ENCODE peak calls at places on chromosomes 11 and 22, in seven cellular contexts. Z, K, P, H, A, U and E are unnamed samples.

GRCh38 chr11:87076874-87077429 is 39.2 kb downstream of the TMEM135 start:
- DNase-seq in Z (no peak), K (no peak), P (no peak), H (no peak), A (no peak), U (no peak), E (no peak)

GRCh38 chr22:28181332-28181731 is 262.3 kb upstream of the PITPNB start:
- DNase-seq in Z (no peak), K (no peak), P (no peak), H (peak; percentile 16), A (peak; percentile 10), U (no peak), E (no peak)

GRCh38 chr11:68936358-68936636 is 32.6 kb downstream of the IGHMBP2 start:
- DNase-seq in Z (no peak), K (no peak), P (no peak), H (no peak), A (no peak), U (no peak), E (no peak)

GRCh38 chr11:19218801-19219460 is 17.1 kb upstream of the CSRP3 start:
- DNase-seq in Z (no peak), K (no peak), P (no peak), H (peak; percentile 16), A (no peak), U (no peak), E (no peak)

GRCh38 chr11:112453601-112454577 is 193.2 kb upstream of the PLET1 start:
- DNase-seq in Z (peak; percentile 6), K (peak; percentile 56), P (no peak), H (peak; percentile 50), A (peak; percentile 77), U (no peak), E (peak; percentile 11)

GRCh38 chr11:116035972-116036371 is 531.8 kb upstream of the CADM1 start:
- DNase-seq in Z (no peak), K (no peak), P (no peak), H (no peak), A (no peak), U (no peak), E (no peak)

GRCh38 chr11:73152861-73153483 is 10.9 kb upstream of the FCHSD2 start:
- DNase-seq in Z (peak; percentile 21), K (no peak), P (peak; percentile 33), H (no peak), A (no peak), U (no peak), E (peak; percentile 52)

GRCh38 chr11:30046211-30046945 is 29.5 kb upstream of the KCNA4 start:
- DNase-seq in Z (no peak), K (no peak), P (no peak), H (no peak), A (peak; percentile 25), U (no peak), E (no peak)

GRCh38 chr11:66365166-66365565 is 6.4 kb downstream of the SLC29A2 start:
- DNase-seq in Z (no peak), K (no peak), P (no peak), H (no peak), A (no peak), U (no peak), E (no peak)

GRCh38 chr11:16857186-16857585 is 118.7 kb downstream of the C11orf58 start:
- DNase-seq in Z (no peak), K (no peak), P (no peak), H (no peak), A (no peak), U (no peak), E (no peak)

GRCh38 chr22:19622061-19622441 is 92.3 kb upstream of the SEPTIN5 start:
- DNase-seq in Z (no peak), K (no peak), P (no peak), H (no peak), A (no peak), U (no peak), E (no peak)

GRCh38 chr11:71109186-71109585 is 143.2 kb downstream of the SHANK2 start:
- DNase-seq in Z (no peak), K (no peak), P (no peak), H (no peak), A (no peak), U (no peak), E (no peak)

GRCh38 chr11:94132152-94132558 is 3.5 kb downstream of the PANX1 start:
- DNase-seq in Z (no peak), K (peak; percentile 95), P (no peak), H (peak; percentile 54), A (no peak), U (no peak), E (no peak)

GRCh38 chr11:20647976-20648565 is 21.3 kb upstream of the NELL1 start:
- DNase-seq in Z (peak; percentile 11), K (peak; percentile 50), P (peak; percentile 12), H (peak; percentile 70), A (peak; percentile 89), U (peak; percentile 55), E (no peak)

GRCh38 chr22:17919276-17920144 is 104.9 kb downstream of the MICAL3 start:
- DNase-seq in Z (no peak), K (no peak), P (no peak), H (no peak), A (no peak), U (no peak), E (no peak)

GRCh38 chr11:29676993-29677392 is 339.8 kb downstream of the KCNA4 start:
- DNase-seq in Z (no peak), K (no peak), P (no peak), H (no peak), A (no peak), U (no peak), E (no peak)

GRCh38 chr11:95404370-95404769 is 173.4 kb upstream of the SESN3 start:
- DNase-seq in Z (no peak), K (no peak), P (no peak), H (no peak), A (no peak), U (no peak), E (no peak)

GRCh38 chr11:126834573-126834972 is 166.0 kb downstream of the KIRREL3 start:
- DNase-seq in Z (no peak), K (no peak), P (no peak), H (no peak), A (peak; percentile 45), U (no peak), E (no peak)

GRCh38 chr11:94769897-94770296 is 1.7 kb downstream of the AMOTL1 start:
- DNase-seq in Z (no peak), K (no peak), P (no peak), H (no peak), A (no peak), U (no peak), E (no peak)

GRCh38 chr22:50143096-50143495 is 27.4 kb upstream of the PANX2 start:
- DNase-seq in Z (no peak), K (no peak), P (no peak), H (no peak), A (no peak), U (no peak), E (no peak)

GRCh38 chr11:95563859-95564258 is 225.7 kb downstream of the FAM76B start:
- DNase-seq in Z (no peak), K (no peak), P (no peak), H (no peak), A (no peak), U (no peak), E (no peak)

GRCh38 chr11:120331301-120331966 is 4.8 kb upstream of the ARHGEF12 start:
- DNase-seq in Z (no peak), K (peak; percentile 95), P (no peak), H (peak; percentile 79), A (no peak), U (no peak), E (no peak)

GRCh38 chr22:35733742-35734516 is 16.3 kb downstream of the APOL5 start:
- DNase-seq in Z (no peak), K (no peak), P (no peak), H (no peak), A (no peak), U (peak; percentile 39), E (no peak)

GRCh38 chr22:40567106-40567505 is 69.4 kb downstream of the MRTFA start:
- DNase-seq in Z (no peak), K (peak; percentile 42), P (no peak), H (no peak), A (no peak), U (no peak), E (no peak)

GRCh38 chr22:41485033-41485432 is 16.1 kb downstream of the ACO2 start:
- DNase-seq in Z (no peak), K (no peak), P (no peak), H (no peak), A (no peak), U (no peak), E (no peak)

GRCh38 chr11:94768602-94769511 is 701 bp downstream of the AMOTL1 start:
- DNase-seq in Z (no peak), K (peak; percentile 51), P (no peak), H (peak; percentile 57), A (no peak), U (no peak), E (no peak)

GRCh38 chr22:23762866-23763578 is at the start of gene C22orf15:
- DNase-seq in Z (no peak), K (peak; percentile 68), P (no peak), H (peak; percentile 52), A (no peak), U (no peak), E (no peak)

GRCh38 chr22:35966314-35967045 is 62.1 kb downstream of the RBFOX2 start:
- DNase-seq in Z (no peak), K (peak; percentile 48), P (no peak), H (no peak), A (no peak), U (no peak), E (no peak)

GRCh38 chr11:85171648-85172257 is 455.4 kb downstream of the DLG2 start:
- DNase-seq in Z (no peak), K (no peak), P (no peak), H (no peak), A (no peak), U (no peak), E (no peak)

GRCh38 chr11:27658535-27659236 is 41.6 kb downstream of the BDNF start:
- DNase-seq in Z (no peak), K (no peak), P (no peak), H (no peak), A (no peak), U (no peak), E (no peak)

GRCh38 chr11:38305682-38306081 is 1707.6 kb upstream of the RAG2 start:
- DNase-seq in Z (no peak), K (no peak), P (no peak), H (no peak), A (no peak), U (no peak), E (no peak)

GRCh38 chr11:114081641-114082414 is 22.3 kb downstream of the ZBTB16 start:
- DNase-seq in Z (no peak), K (no peak), P (no peak), H (no peak), A (no peak), U (no peak), E (no peak)

GRCh38 chr22:40345801-40346177 is 511 bp upstream of the ADSL start:
- DNase-seq in Z (peak; percentile 56), K (peak; percentile 63), P (peak; percentile 27), H (peak; percentile 38), A (peak; percentile 22), U (no peak), E (peak; percentile 57)